ENCODE peak calls at places on chromosomes 3 and 15, in four cellular contexts. M is stimulated activated CD8-positive, alpha-beta memory T cell treated with anti-CD3 and anti-CD28 coated beads, Interleukin-2, amount 100 ng/mL, for 48 hours; A is GM03348; I is pons. Q is an unnamed sample.

GRCh38 chr3:126014252-126014651 is 45.3 kb downstream of the ROPN1B start:
- DNase-seq in M (no peak), A (peak; percentile 81), I (peak; percentile 6), Q (peak; percentile 32)

GRCh38 chr3:11060500-11061251 is 68.1 kb downstream of the SLC6A1 start:
- DNase-seq in M (peak; percentile 48), A (peak; percentile 91), I (peak; percentile 32), Q (peak; percentile 70)

GRCh38 chr3:176293277-176293676 is 904.0 kb downstream of the TBL1XR1 start:
- DNase-seq in M (no peak), A (no peak), I (no peak), Q (no peak)

GRCh38 chr3:172040976-172041963 is 1.9 kb downstream of the FNDC3B start:
- DNase-seq in M (no peak), A (peak; percentile 75), I (no peak), Q (peak; percentile 67)

GRCh38 chr3:13262493-13263211 is 157.5 kb downstream of the NUP210 start:
- DNase-seq in M (no peak), A (no peak), I (no peak), Q (no peak)

GRCh38 chr3:83150896-83151295 is 1389.5 kb upstream of the GBE1 start:
- DNase-seq in M (no peak), A (no peak), I (no peak), Q (no peak)

GRCh38 chr15:99511865-99512632 is 53.7 kb upstream of the MEF2A start:
- DNase-seq in M (no peak), A (no peak), I (peak; percentile 51), Q (no peak)

GRCh38 chr3:69088033-69088432 is 3.3 kb downstream of the ARL6IP5 start:
- DNase-seq in M (no peak), A (peak; percentile 25), I (peak; percentile 61), Q (peak; percentile 67)

GRCh38 chr3:63921741-63922482 is 9.7 kb upstream of the SCAANT1 start:
- DNase-seq in M (no peak), A (no peak), I (peak; percentile 69), Q (no peak)

GRCh38 chr3:64267774-64268604 is 42.7 kb upstream of the PRICKLE2 start:
- DNase-seq in M (no peak), A (peak; percentile 90), I (peak; percentile 59), Q (peak; percentile 64)

GRCh38 chr15:50168778-50169411 is 13.1 kb upstream of the SLC27A2 start:
- DNase-seq in M (no peak), A (no peak), I (no peak), Q (no peak)